ENCODE peak calls at places on chromosomes 12 and 14, in four cellular contexts. L is A549, K is K562, W is SK-N-SH. I is an unnamed sample.

GRCh38 chr12:113940929-113941486 is 25.1 kb downstream of the RBM19 start:
- DNase-seq in W (no peak), K (no peak), L (no peak), I (no peak)

GRCh38 chr12:14962180-14962579 is 779 bp upstream of the ARHGDIB start:
- DNase-seq in W (no peak), L (no peak), K (no peak), I (no peak)

GRCh38 chr12:104295954-104296353 is 7.6 kb upstream of the EID3 start:
- DNase-seq in W (no peak), L (peak), K (no peak), I (no peak)

GRCh38 chr12:111354511-111354910 is 14.4 kb downstream of the PHETA1 start:
- DNase-seq in K (no peak), W (no peak), L (no peak), I (no peak)

GRCh38 chr12:100826323-100826722 is 31.7 kb downstream of the ANO4 start:
- DNase-seq in L (peak), W (no peak), K (peak), I (no peak)

GRCh38 chr14:68841030-68841809 is 48.4 kb upstream of the ZFP36L1 start:
- DNase-seq in K (no peak), L (no peak), W (no peak), I (no peak)

GRCh38 chr12:100445081-100445481 is 28.6 kb upstream of the NR1H4 start:
- DNase-seq in L (peak), W (no peak), K (no peak), I (no peak)

GRCh38 chr12:116537149-116537904 is 21.9 kb upstream of the MAP1LC3B2 start:
- DNase-seq in L (no peak), W (no peak), K (no peak), I (no peak)

GRCh38 chr12:132215644-132215989 is 71.4 kb downstream of the NOC4L start:
- DNase-seq in W (no peak), L (no peak), K (no peak), I (no peak)

GRCh38 chr14:69713976-69714716 is 52.8 kb upstream of the SRSF5 start:
- DNase-seq in W (no peak), K (no peak), L (no peak), I (no peak)

GRCh38 chr12:94677778-94678177 is 27.4 kb upstream of the TMCC3 start:
- DNase-seq in W (no peak), L (no peak), K (no peak), I (no peak)

GRCh38 chr12:132622437-132623071 is 4.0 kb downstream of the P2RX2 start:
- DNase-seq in W (no peak), L (no peak), K (no peak), I (peak)

GRCh38 chr12:19402743-19403400 is 36.4 kb upstream of the AEBP2 start:
- DNase-seq in K (no peak), W (no peak), L (peak), I (no peak)

GRCh38 chr12:91951571-91951970 is 194.1 kb downstream of the BTG1 start:
- DNase-seq in L (no peak), W (no peak), K (no peak), I (no peak)

GRCh38 chr12:131983554-131983953 is 33.8 kb downstream of the EP400 start:
- DNase-seq in W (no peak), K (no peak), L (no peak), I (no peak)

GRCh38 chr14:61568572-61569011 is 126.7 kb upstream of the HIF1A start:
- DNase-seq in L (no peak), K (no peak), W (no peak), I (no peak)

GRCh38 chr12:58067610-58068387 is 126.4 kb downstream of the ATP23 start:
- DNase-seq in W (no peak), L (peak), K (no peak), I (no peak)

GRCh38 chr12:91100901-91101300 is 10.4 kb downstream of the LUM start:
- DNase-seq in W (no peak), L (no peak), K (no peak), I (no peak)

GRCh38 chr12:75641031-75641780 is 129.8 kb upstream of the KRR1 start:
- DNase-seq in L (peak), W (no peak), K (peak), I (no peak)

GRCh38 chr14:66359500-66359899 is 126.7 kb upstream of the CCDC196 start:
- DNase-seq in L (peak), K (peak), W (peak), I (no peak)

GRCh38 chr12:43776498-43776897 is 17.7 kb downstream of the IRAK4 start:
- DNase-seq in K (no peak), L (peak), W (peak), I (no peak)

GRCh38 chr12:30880061-30880460 is 46.5 kb upstream of the TSPAN11 start:
- DNase-seq in W (no peak), K (no peak), L (no peak), I (no peak)

GRCh38 chr14:81946808-81947798 is 413.4 kb upstream of the SEL1L start:
- DNase-seq in L (no peak), K (no peak), W (no peak), I (no peak)

GRCh38 chr14:68143341-68143807 is 323.8 kb downstream of the RAD51B start:
- DNase-seq in W (no peak), K (no peak), L (peak), I (peak)

GRCh38 chr12:46187023-46187422 is 81.8 kb downstream of the SLC38A1 start:
- DNase-seq in W (no peak), K (no peak), L (no peak), I (no peak)

GRCh38 chr14:24145219-24145618 is 1.2 kb downstream of the PSME2 start:
- DNase-seq in K (no peak), L (no peak), W (no peak), I (no peak)

GRCh38 chr14:31939934-31940333 is 137.2 kb upstream of the ARHGAP5 start:
- DNase-seq in K (no peak), L (no peak), W (no peak), I (no peak)

GRCh38 chr12:48969160-48969771 is 2.3 kb downstream of the WNT10B start:
- DNase-seq in L (no peak), K (no peak), W (peak), I (no peak)
- H3K4me3 ChIP-seq in L (no peak), K (no peak), W (no peak), I (peak)

GRCh38 chr12:56897844-56898341 is 36.3 kb downstream of the SDR9C7 start:
- DNase-seq in L (no peak), W (no peak), K (no peak), I (no peak)
- H3K27ac ChIP-seq in L (no peak), W (no peak), K (peak), I (peak)

GRCh38 chr12:84599539-84599938 is 313.1 kb downstream of the SLC6A15 start:
- DNase-seq in W (no peak), K (no peak), L (no peak), I (no peak)
- TF ChIP-seq EP300 in W (peak), K (no peak), L (no peak), I (no peak)

DNA sequence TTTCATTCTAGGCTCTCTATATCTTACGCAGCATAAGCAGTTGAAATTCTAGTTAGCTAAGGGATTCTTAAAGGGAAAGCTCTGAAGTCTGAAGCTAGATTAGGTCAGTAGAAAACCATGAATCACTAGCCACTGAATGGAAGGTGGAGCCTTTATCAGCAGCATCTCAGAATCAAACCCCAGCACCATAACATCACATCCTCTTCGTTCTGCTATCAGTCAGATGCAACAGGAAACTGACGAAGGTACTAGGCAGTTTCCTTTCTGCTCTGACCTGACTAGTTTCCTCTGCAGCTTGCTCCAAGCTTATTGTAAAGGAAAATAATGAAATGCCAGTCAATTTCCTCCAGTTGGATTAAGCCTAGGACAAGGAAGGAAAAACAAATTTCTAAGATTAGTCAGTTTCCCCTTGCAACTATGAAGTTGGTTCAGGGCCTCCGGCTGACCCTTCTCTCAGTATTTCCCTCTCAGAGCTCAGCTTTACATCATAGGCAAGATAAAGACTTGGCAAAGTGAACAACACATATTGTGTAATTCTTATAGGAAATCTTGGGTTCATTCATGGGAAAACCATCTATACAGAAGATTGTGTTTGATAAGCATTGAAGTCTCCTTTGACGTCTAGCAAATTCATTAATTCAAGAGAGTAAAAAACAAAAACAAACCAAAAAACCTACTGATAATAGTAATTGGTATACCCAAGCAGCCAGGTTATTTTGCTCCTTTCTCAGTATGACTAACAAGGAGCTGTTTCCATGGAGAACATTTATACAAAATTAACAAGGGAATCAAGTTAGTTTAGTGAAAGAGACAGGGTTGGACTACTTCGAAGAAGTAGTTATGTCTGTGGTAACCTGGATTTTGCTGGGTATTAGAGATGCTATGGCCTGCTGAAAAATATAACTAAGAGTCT is 43.4 kb upstream of the CFAP54 start:
- DNase-seq in K (peak), L (peak), W (no peak), I (no peak)
- H3K4me3 ChIP-seq in K (no peak), L (no peak), W (no peak), I (no peak)

GRCh38 chr14:55458800-55459577 is 18.6 kb upstream of the TBPL2 start:
- DNase-seq in K (no peak), W (no peak), L (no peak), I (no peak)
- H3K27ac ChIP-seq in K (no peak), W (no peak), L (peak), I (no peak)

DNA sequence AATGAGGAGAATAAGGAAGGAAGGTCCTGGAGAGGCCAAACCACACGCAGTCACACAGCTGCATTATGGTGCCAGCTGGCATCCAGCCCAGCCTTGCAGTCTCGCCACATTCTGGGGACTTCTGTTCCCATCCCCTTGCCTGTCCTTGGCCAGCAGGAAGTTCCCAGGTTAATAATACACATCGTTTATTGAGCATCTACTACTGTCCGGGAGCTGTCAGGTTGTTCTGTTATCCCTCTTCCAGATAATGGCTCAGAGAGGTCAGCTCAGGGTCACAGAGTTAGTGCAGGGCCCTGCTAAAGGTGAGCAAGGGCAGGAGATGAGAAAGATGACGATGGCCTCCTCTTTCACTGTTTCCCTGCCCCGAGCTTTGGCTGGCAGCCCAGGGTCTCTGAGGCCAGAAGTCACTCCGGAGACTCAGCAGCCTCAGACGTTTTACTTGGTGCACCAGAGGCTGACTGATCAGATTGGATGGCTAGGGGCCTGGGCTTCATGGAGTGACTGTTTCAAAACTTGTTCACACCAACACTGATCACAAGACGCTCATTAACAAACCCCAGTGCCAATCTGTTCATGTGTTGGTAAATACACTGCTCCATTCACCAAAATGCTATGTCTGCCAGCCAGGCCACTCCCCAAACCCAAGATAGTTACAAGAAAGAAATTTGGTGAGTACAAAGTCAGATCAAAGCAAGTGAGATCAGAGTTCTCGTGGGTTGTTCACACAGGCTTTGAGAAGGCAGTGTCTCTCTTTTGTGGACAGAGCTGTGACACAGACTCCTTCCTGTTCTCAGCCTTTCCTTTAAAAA is 79.2 kb downstream of the B4GALNT3 start:
- DNase-seq in L (peak), W (peak), K (no peak), I (no peak)
- TF ChIP-seq EP300 in L (no peak), W (no peak), K (no peak), I (no peak)

GRCh38 chr14:104686624-104687517 is 2.5 kb upstream of the INF2 start:
- DNase-seq in K (no peak), W (no peak), L (no peak), I (no peak)

GRCh38 chr14:104688755-104689619 is at the start of gene INF2:
- DNase-seq in W (peak), K (peak), L (peak), I (no peak)

GRCh38 chr14:104685998-104686610 is 3.3 kb upstream of the INF2 start:
- DNase-seq in K (no peak), L (no peak), W (no peak), I (no peak)

GRCh38 chr14:104688505-104688754 is 988 bp upstream of the INF2 start:
- DNase-seq in K (no peak), L (no peak), W (no peak), I (no peak)

DNA sequence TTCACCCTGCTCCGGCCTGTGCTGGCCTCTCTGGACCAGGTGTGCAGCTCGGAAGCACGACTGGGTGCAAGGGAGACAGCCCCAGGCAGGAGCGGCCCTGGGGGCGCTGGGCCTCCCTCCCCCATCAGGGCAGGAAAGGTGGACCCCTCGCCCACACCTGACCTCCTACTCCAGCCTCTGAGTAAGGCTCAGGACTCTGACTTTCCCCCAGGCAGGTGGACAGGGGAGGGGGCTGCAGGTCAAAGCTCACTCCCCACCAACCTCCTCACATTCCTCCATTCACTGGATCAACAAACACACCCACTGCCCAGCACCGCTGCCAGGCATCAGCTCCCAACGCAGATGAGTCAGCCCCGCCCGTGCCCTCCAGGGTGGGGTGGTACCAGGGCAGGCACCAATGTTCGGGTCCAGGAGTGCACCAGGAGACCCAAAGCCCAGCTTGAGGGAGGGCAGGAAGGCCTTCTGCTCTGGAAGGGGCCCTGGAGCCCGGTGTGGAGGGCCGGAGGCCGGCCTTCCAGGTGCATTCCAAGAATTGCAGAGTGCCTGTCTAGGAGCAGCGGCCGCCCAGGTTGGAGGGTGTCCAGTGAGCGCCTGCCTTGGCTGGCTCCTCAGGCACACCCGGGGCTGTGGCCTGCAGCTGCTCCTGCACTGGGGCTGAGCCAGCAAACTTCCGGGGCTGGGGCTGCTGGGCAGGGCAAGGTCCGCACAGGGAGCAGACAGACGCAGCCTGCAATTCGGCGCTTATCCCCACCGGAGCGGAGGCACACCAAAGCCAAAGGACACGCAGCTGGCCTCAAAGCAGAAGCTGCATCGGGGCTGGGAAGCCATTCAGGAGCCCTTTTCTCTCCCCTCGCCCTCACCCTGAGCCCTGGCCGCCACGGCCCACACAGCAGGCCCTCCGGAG is 1.6 kb upstream of the INF2 start:
- DNase-seq in W (no peak), L (peak), K (no peak), I (no peak)
- H3K4me3 ChIP-seq in W (no peak), L (peak), K (no peak), I (peak)

GRCh38 chr12:128856035-128856790 is 2.9 kb downstream of the GLT1D1 start:
- DNase-seq in L (no peak), K (no peak), W (no peak), I (no peak)
- H3K27ac ChIP-seq in L (no peak), K (no peak), W (no peak), I (no peak)

I was measured in suprapubic skin.